ENCODE peak calls at places on chromosomes 3 and 15, in seven cellular contexts. U, D, W, P, K, B and O are unnamed samples.

GRCh38 chr3:52798978-52799476 is 4.4 kb downstream of the ITIH3 start:
- DNase-seq in U (no peak), D (peak; percentile 66), W (peak; percentile 17), P (no peak), K (no peak), B (peak; percentile 30), O (no peak)

GRCh38 chr3:171646357-171647133 is 163.7 kb downstream of the PLD1 start:
- DNase-seq in U (no peak), D (peak; percentile 11), W (no peak), P (no peak), K (no peak), B (no peak), O (no peak)

GRCh38 chr3:127263586-127264231 is 24.1 kb downstream of the PRR20G start:
- DNase-seq in U (no peak), D (no peak), W (no peak), P (no peak), K (no peak), B (no peak), O (no peak)

GRCh38 chr15:70202756-70203155 is 105.0 kb upstream of the TLE3 start:
- DNase-seq in U (no peak), D (no peak), W (no peak), P (no peak), K (no peak), B (no peak), O (no peak)

GRCh38 chr3:69082805-69083204 is 1.9 kb upstream of the ARL6IP5 start:
- DNase-seq in U (no peak), D (no peak), W (peak; percentile 51), P (peak; percentile 92), K (no peak), B (peak; percentile 31), O (no peak)

GRCh38 chr3:87473944-87474343 is 197.6 kb upstream of the POU1F1 start:
- DNase-seq in U (no peak), D (no peak), W (no peak), P (no peak), K (no peak), B (no peak), O (no peak)

GRCh38 chr3:149388714-149389417 is 11.4 kb upstream of the TM4SF1 start:
- DNase-seq in U (no peak), D (no peak), W (no peak), P (no peak), K (no peak), B (no peak), O (no peak)

GRCh38 chr15:45111390-45112142 is 2.4 kb downstream of the DUOX2 start:
- DNase-seq in U (no peak), D (no peak), W (no peak), P (no peak), K (no peak), B (no peak), O (no peak)

DNA sequence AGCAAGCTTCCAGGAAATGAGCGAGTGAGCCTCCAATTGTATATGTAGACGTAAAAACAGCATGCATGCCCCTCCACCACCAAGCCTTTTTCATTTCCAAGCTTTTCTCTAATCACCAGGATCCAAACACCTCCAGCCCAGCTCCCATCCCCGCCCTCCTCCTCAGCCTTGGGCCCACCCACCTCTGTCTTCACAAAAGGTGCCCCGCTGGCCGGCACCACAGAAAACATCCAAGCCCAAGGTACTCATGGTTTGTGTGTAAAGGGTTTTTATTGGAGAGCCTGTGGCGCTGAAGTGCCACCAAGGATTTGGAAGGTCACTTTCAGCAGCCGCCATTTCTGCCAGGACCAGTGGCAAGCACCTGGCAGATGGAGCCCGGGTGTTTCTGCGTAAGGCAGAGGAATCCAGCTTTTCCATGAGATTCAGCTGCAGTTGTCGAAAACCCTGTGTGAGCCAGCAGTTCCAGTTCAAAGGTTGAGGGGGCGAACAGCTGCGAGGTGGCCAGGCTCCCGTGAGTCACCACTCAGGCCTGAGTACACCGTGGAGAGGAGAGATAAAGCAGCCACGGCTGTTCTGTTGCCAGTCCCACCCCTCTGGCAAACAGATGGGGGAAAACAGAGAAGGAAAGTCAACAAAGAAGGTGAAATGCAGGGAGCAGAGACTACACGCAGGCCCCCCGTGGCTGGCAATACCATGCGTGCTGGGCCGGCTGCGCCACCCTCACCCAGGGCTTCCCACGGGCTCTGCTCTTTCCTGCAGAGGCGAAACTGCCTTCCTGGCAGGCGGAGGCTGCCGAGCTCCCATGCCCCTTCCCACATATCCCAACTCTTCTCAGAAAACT is 38.2 kb downstream of the FAM174B start:
- DNase-seq in U (peak; percentile 94), D (peak; percentile 85), W (peak; percentile 71), P (no peak), K (peak; percentile 43), B (peak; percentile 92), O (peak; percentile 75)
- TF ChIP-seq POLR2A in U (no peak), D (no peak), W (no peak), P (no peak), K (no peak), B (no peak), O (no peak)

GRCh38 chr3:124747111-124747981 is 17.1 kb downstream of the UMPS start:
- DNase-seq in U (no peak), D (no peak), W (no peak), P (no peak), K (no peak), B (no peak), O (no peak)
- TF ChIP-seq POLR2AphosphoS5 in U (no peak), D (no peak), W (no peak), P (no peak), K (no peak), B (no peak), O (no peak)

DNA sequence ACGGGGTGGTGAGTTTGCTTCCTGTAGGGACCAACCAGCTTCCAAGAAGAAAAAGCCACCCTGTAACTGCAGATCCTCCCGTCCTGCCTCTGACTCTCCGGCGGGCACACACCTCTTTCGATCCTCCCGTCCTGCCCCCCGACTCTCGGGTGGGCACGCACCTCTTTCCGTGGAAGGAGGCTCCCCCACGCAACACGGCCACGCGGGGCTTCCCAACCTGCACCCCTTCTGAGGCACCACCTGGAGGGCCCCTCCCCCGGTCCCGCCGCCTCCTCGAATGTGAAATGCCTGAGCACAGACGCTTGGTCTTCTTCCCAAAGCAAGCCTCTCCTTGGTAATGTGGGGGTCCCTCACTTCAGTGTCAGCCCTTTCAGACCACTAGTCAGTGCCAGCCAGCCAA is 7.3 kb downstream of the ADAMTS17 start:
- DNase-seq in U (no peak), D (no peak), W (no peak), P (no peak), K (no peak), B (no peak), O (no peak)
- H3K4me1 ChIP-seq in U (no peaks in the 10 kb centered on the region), D (peaks cover 3% of the 10 kb centered on the region), W (no peaks in the 10 kb centered on the region), P (no peaks in the 10 kb centered on the region), K (no peaks in the 10 kb centered on the region), B (peaks cover 9% of the 10 kb centered on the region), O (no peaks in the 10 kb centered on the region)

GRCh38 chr3:147518465-147518864 is 109.3 kb downstream of the ZIC1 start:
- DNase-seq in U (no peak), D (no peak), W (no peak), P (no peak), K (no peak), B (no peak), O (no peak)

GRCh38 chr3:147521646-147522045 is 112.5 kb downstream of the ZIC1 start:
- DNase-seq in U (no peak), D (no peak), W (no peak), P (no peak), K (no peak), B (no peak), O (no peak)
- TF ChIP-seq POLR2A in U (no peak), D (no peak), W (no peak), P (no peak), K (no peak), B (no peak), O (no peak)

GRCh38 chr3:197882580-197882979 is 67.4 kb upstream of the RPL35A start:
- DNase-seq in U (no peak), D (no peak), W (no peak), P (no peak), K (no peak), B (no peak), O (no peak)
- TF ChIP-seq POLR2AphosphoS5 in U (no peak), D (no peak), W (no peak), P (no peak), K (no peak), B (no peak), O (no peak)

GRCh38 chr3:42823351-42823750 is 14.1 kb downstream of the ACKR2 start:
- DNase-seq in U (no peak), D (no peak), W (no peak), P (no peak), K (no peak), B (no peak), O (no peak)

GRCh38 chr3:42820746-42821051 is 11.5 kb downstream of the ACKR2 start:
- DNase-seq in U (no peak), D (no peak), W (peak; percentile 42), P (no peak), K (no peak), B (no peak), O (no peak)

GRCh38 chr3:42815826-42816225 is 6.6 kb downstream of the ACKR2 start:
- DNase-seq in U (no peak), D (no peak), W (no peak), P (no peak), K (no peak), B (no peak), O (no peak)

GRCh38 chr3:42822828-42823227 is 13.6 kb downstream of the ACKR2 start:
- DNase-seq in U (no peak), D (no peak), W (no peak), P (no peak), K (no peak), B (no peak), O (no peak)

GRCh38 chr3:42819351-42819965 is 10.2 kb downstream of the ACKR2 start:
- DNase-seq in U (no peak), D (no peak), W (peak; percentile 59), P (no peak), K (no peak), B (peak; percentile 56), O (no peak)
- H3K4me1 ChIP-seq in U (no peaks in the 10 kb centered on the region), D (peaks cover 3% of the 10 kb centered on the region), W (peaks cover 18% of the 10 kb centered on the region), P (no peaks in the 10 kb centered on the region), K (no peaks in the 10 kb centered on the region), B (peaks cover 32% of the 10 kb centered on the region), O (peaks cover 7% of the 10 kb centered on the region)

GRCh38 chr3:182789371-182789770 is 3.9 kb upstream of the ATP11B start:
- DNase-seq in U (no peak), D (no peak), W (no peak), P (no peak), K (no peak), B (no peak), O (no peak)
- TF ChIP-seq POLR2A in U (no peak), D (no peak), W (no peak), P (no peak), K (no peak), B (no peak), O (no peak)

GRCh38 chr3:66470956-66471686 is 29.7 kb downstream of the LRIG1 start:
- DNase-seq in U (no peak), D (no peak), W (no peak), P (no peak), K (no peak), B (no peak), O (no peak)

GRCh38 chr3:66472313-66473134 is 28.3 kb downstream of the LRIG1 start:
- DNase-seq in U (no peak), D (no peak), W (peak; percentile 54), P (peak; percentile 72), K (no peak), B (no peak), O (no peak)

GRCh38 chr3:66475386-66476020 is 25.3 kb downstream of the LRIG1 start:
- DNase-seq in U (no peak), D (no peak), W (no peak), P (no peak), K (no peak), B (no peak), O (no peak)

GRCh38 chr3:66473181-66473580 is 27.6 kb downstream of the LRIG1 start:
- DNase-seq in U (no peak), D (no peak), W (no peak), P (no peak), K (no peak), B (no peak), O (no peak)

GRCh38 chr3:66473637-66474036 is 27.2 kb downstream of the LRIG1 start:
- DNase-seq in U (no peak), D (no peak), W (no peak), P (no peak), K (no peak), B (no peak), O (no peak)
- TF ChIP-seq POLR2AphosphoS5 in U (peak; percentile 5), D (no peak), W (no peak), P (no peak), K (no peak), B (no peak), O (no peak)